ENCODE peak calls at places on chromosomes 16 and 17, in five cellular contexts. E is CD8-positive, alpha-beta T cell; F is thyroid gland; L is fibroblast of lung; S is PC-9. K is an unnamed sample.

GRCh38 chr17:6853764-6854442 is 22.4 kb upstream of the TEKT1 start:
- DNase-seq in F (peak), L (no peak), E (peak), S (no peak), K (no peak)

GRCh38 chr17:66354472-66354871 is 52.1 kb downstream of the PRKCA start:
- DNase-seq in E (no peak), L (no peak), F (no peak), S (no peak), K (no peak)

GRCh38 chr17:80103061-80103481 is 1.7 kb downstream of the GAA start:
- DNase-seq in S (no peak), L (no peak), F (no peak), E (no peak), K (no peak)

GRCh38 chr16:87849419-87850008 is 19.8 kb downstream of the SLC7A5 start:
- DNase-seq in E (no peak), F (no peak), S (no peak), L (no peak), K (no peak)

GRCh38 chr16:20906225-20906870 is 5.8 kb downstream of the LYRM1 start:
- DNase-seq in E (no peak), S (peak), L (peak), F (no peak), K (no peak)

GRCh38 chr16:77113835-77114234 is 77.2 kb upstream of the MON1B start:
- DNase-seq in S (no peak), E (no peak), L (no peak), F (no peak), K (no peak)

GRCh38 chr16:85350973-85351372 is 238.7 kb upstream of the CIBAR2 start:
- DNase-seq in L (peak), F (peak), S (peak), E (no peak), K (peak)

GRCh38 chr17:58307468-58308172 is 21.0 kb downstream of the TSPOAP1 start:
- DNase-seq in E (no peak), S (no peak), F (no peak), L (no peak), K (no peak)

GRCh38 chr16:8689686-8690085 is 15.3 kb downstream of the ABAT start:
- DNase-seq in E (no peak), L (no peak), S (no peak), F (no peak), K (no peak)

GRCh38 chr16:56420613-56421012 is 4.7 kb downstream of the AMFR start:
- DNase-seq in E (no peak), S (no peak), L (no peak), F (no peak), K (no peak)

GRCh38 chr17:82332669-82333278 is 792 bp downstream of the SECTM1 start:
- DNase-seq in L (peak), F (peak), E (no peak), S (peak), K (no peak)

GRCh38 chr17:42406602-42407288 is 16.3 kb downstream of the CAVIN1 start:
- DNase-seq in L (no peak), S (no peak), F (peak), E (no peak), K (no peak)

GRCh38 chr17:28982191-28982793 is 23.5 kb downstream of the SEZ6 start:
- DNase-seq in E (peak), S (peak), L (no peak), F (no peak), K (no peak)

GRCh38 chr17:38663125-38663751 is 11.5 kb downstream of the EPOP start:
- DNase-seq in E (no peak), F (peak), S (peak), L (peak), K (peak)

GRCh38 chr17:81090361-81091133 is 55.6 kb downstream of the BAIAP2 start:
- DNase-seq in F (peak), L (peak), S (no peak), E (no peak), K (peak)

GRCh38 chr16:14405611-14406537 is 224.2 kb downstream of the PARN start:
- DNase-seq in E (no peak), F (no peak), L (no peak), S (no peak), K (no peak)

GRCh38 chr16:57126412-57126811 is 34.0 kb downstream of the CPNE2 start:
- DNase-seq in S (no peak), F (no peak), E (no peak), L (no peak), K (no peak)

GRCh38 chr16:57185446-57185944 is 344 bp downstream of the PSME3IP1 start:
- DNase-seq in E (no peak), F (peak), S (peak), L (peak), K (no peak)

GRCh38 chr17:40352779-40353394 is 11.7 kb downstream of the GJD3 start:
- DNase-seq in L (no peak), S (peak), F (no peak), E (no peak), K (no peak)

GRCh38 chr17:47665655-47666054 is 15.9 kb downstream of the KPNB1 start:
- DNase-seq in S (no peak), F (no peak), E (no peak), L (peak), K (no peak)

GRCh38 chr16:87062569-87063442 is 254.4 kb downstream of the C16orf95 start:
- DNase-seq in F (peak), S (no peak), L (peak), E (no peak), K (peak)

GRCh38 chr17:18994626-18995025 is 9.9 kb downstream of the FAM83G start:
- DNase-seq in L (peak), F (no peak), E (no peak), S (no peak), K (no peak)

GRCh38 chr16:24721830-24722238 is 7.6 kb upstream of the TNRC6A start:
- DNase-seq in E (no peak), S (no peak), F (no peak), L (no peak), K (no peak)

GRCh38 chr17:50459756-50460155 is 8.9 kb downstream of the CHAD start:
- DNase-seq in L (no peak), E (no peak), F (no peak), S (peak), K (no peak)

GRCh38 chr16:57134982-57135381 is 42.6 kb downstream of the CPNE2 start:
- DNase-seq in L (no peak), E (peak), S (no peak), F (no peak), K (no peak)

GRCh38 chr16:23673971-23674614 is 4.6 kb upstream of the PLK1 start:
- DNase-seq in F (no peak), S (no peak), L (peak), E (no peak), K (no peak)

GRCh38 chr17:7932949-7933348 is 943 bp downstream of the CNTROB start:
- DNase-seq in E (no peak), L (peak), S (peak), F (peak), K (peak)

GRCh38 chr17:74904687-74905409 is 11.4 kb upstream of the FADS6 start:
- DNase-seq in E (no peak), S (no peak), F (no peak), L (no peak), K (no peak)

GRCh38 chr16:85303354-85303883 is 191.1 kb upstream of the CIBAR2 start:
- DNase-seq in L (no peak), F (peak), S (no peak), E (peak), K (peak)

GRCh38 chr17:64180089-64180488 is 50.1 kb upstream of the ERN1 start:
- DNase-seq in F (no peak), L (peak), S (no peak), E (no peak), K (no peak)

GRCh38 chr16:47143677-47144558 is at the start of gene NETO2:
- DNase-seq in E (peak), S (no peak), L (peak), F (peak), K (peak)

GRCh38 chr16:35751191-35751941 is 2292.0 kb downstream of the TP53TG3F start:
- DNase-seq in S (no peak), F (no peak), E (peak), L (no peak), K (no peak)

GRCh38 chr17:67836205-67836987 is 11.1 kb downstream of the BPTF start:
- DNase-seq in F (no peak), E (no peak), S (no peak), L (peak), K (no peak)

GRCh38 chr17:65593092-65593869 is 31.8 kb upstream of the AXIN2 start:
- DNase-seq in E (peak), S (no peak), L (no peak), F (no peak), K (no peak)

GRCh38 chr17:43679401-43679800 is 17.7 kb upstream of the MEOX1 start:
- DNase-seq in S (no peak), E (no peak), L (no peak), F (no peak), K (no peak)

GRCh38 chr16:84161011-84161410 is 15.9 kb downstream of the DNAAF1 start:
- DNase-seq in E (no peak), S (no peak), L (no peak), F (no peak), K (no peak)

GRCh38 chr16:64362193-64362592 is 759.7 kb downstream of the CDH11 start:
- DNase-seq in E (no peak), S (no peak), L (no peak), F (no peak), K (no peak)

GRCh38 chr16:16045879-16046278 is 96.5 kb downstream of the ABCC1 start:
- DNase-seq in L (no peak), E (no peak), S (no peak), F (no peak), K (no peak)

GRCh38 chr16:9046667-9047055 is 44.8 kb upstream of the HAPSTR1 start:
- DNase-seq in L (no peak), S (no peak), F (no peak), E (no peak), K (no peak)

GRCh38 chr17:61460796-61461585 is 8.8 kb downstream of the TBX4 start:
- DNase-seq in L (peak), E (no peak), F (no peak), S (no peak), K (no peak)

GRCh38 chr17:61462734-61463067 is 10.5 kb downstream of the TBX4 start:
- DNase-seq in S (no peak), L (no peak), E (no peak), F (no peak), K (no peak)

GRCh38 chr17:61461586-61461966 is 9.4 kb downstream of the TBX4 start:
- DNase-seq in S (no peak), E (no peak), L (no peak), F (no peak), K (no peak)

GRCh38 chr17:61463068-61463980 is 11.1 kb downstream of the TBX4 start:
- DNase-seq in S (no peak), F (no peak), L (no peak), E (no peak), K (no peak)

GRCh38 chr17:61461967-61462733 is 9.9 kb downstream of the TBX4 start:
- DNase-seq in E (no peak), F (no peak), L (no peak), S (no peak), K (no peak)
- H3K4me3 ChIP-seq in E (no peak), F (no peak), L (peak), S (no peak), K (peak)

GRCh38 chr17:22704674-22705073 is 1012.4 kb downstream of the KCNJ18 start:
- DNase-seq in F (no peak), S (no peak), E (no peak), L (no peak), K (no peak)
- H3K4me3 ChIP-seq in F (no peak), S (no peak), E (no peak), L (no peak), K (no peak)

DNA sequence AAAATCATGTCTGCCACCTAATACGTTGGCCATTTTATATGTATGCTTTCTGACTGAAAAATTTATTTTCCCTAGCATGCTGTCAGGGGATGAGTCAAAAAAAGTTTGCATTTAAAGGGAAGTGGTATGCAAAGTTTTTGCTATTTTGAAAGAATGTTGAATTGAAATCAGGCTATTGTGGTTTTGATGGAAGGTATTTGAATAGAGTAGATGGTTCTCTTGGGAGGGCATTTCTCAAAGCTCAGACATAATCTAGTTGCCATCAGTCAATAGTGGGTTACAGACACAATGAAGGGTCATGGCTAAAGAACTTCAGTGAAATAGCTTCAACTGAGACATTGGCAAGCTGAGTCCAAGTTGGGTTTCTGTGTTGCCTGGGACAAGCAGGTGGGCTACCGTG is 102.4 kb downstream of the MAP2K6 start:
- DNase-seq in L (no peak), S (no peak), E (no peak), F (no peak), K (no peak)
- H3K4me3 ChIP-seq in L (no peak), S (no peak), E (no peak), F (no peak), K (no peak)

DNA sequence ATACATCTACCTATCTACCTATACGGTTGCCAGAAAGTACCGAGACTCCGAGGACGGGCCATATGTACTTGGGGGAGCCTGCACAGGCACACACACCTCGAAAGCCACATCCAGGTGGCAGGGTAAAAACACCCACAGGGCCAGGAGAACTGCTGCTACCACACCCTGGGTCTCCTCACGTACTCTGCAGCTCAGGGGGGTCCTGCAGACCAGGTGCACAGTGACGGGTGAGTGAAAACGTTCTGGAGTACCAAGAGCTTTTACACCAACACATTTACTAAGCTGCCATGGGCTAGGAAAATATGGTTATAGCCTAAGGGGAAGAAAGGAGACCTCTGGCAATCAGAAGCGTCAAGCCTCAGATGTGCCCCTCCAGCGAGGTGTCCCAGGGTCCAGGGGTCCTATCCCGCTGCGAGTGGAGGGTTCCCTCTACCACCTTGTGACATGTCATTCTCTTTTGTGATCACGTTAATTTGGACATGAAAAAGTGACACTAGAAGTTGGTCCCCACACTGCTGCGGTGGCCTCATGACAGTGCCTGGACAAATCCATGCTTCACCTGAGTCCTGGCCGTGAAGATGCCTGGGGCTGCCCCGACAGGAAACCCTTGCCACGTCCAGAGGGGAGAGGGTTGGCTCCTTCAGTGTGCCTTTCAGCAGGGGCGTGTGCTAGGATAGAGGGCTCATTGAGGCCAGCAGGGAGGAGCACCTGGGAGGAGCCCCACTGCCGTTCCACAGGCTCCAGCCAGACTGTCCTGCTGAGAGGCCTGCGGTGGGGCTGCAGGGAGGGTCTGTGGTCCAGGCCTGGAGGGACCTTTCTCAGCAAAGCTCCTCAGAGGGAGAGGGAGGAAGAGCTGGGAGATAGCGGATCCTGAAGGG is 1.8 kb downstream of the CANT1 start:
- DNase-seq in E (no peak), L (no peak), S (no peak), F (no peak), K (no peak)
- H3K4me3 ChIP-seq in E (no peak), L (no peak), S (peak), F (no peak), K (no peak)

DNA sequence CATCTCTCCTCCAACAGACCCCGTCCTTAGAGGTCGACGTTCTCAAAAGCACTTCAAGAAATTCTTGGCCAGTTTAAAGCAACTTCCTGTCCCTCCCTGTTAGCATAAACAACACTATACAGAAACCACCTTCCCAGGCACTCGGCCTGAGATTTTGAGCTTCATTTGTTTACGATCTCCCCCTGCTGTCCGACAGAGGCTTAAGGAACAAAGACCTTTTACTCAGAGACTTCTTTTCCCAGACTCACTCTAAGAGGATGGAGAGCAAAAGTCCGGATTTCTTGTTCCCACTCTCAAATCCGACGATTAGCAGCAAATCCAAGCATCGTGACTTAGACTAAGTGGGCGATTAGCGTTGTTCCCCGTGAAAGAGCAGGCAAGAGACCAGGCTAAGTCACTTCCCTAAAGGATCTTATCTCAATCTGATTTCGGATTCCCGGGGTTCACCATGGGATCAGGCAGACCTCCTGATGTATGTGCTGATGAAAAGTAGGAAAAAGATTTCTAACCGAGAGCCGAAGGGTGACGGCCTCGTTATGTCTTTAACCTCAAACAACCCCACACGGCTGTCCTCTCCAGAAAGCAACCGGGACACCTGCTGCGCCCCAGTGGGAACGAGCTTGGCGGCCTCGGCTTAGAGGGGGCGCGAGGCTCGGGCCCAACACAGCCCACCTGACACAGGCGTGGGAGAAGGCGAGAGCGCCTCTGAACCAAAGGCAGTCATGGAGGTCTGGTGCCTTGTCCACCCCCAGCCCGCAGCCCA is 591 bp downstream of the INPP5K start:
- DNase-seq in S (peak), F (peak), E (peak), L (peak), K (peak)
- H3K4me3 ChIP-seq in S (peak), F (peak), E (peak), L (peak), K (peak)

GRCh38 chr17:44913676-44914075 is 1.6 kb downstream of the GFAP start:
- DNase-seq in F (no peak), S (no peak), L (no peak), E (no peak), K (no peak)

GRCh38 chr17:44909681-44910144 is 5.6 kb downstream of the GFAP start:
- DNase-seq in L (peak), F (no peak), S (peak), E (no peak), K (no peak)

GRCh38 chr17:44910231-44911106 is 4.8 kb downstream of the GFAP start:
- DNase-seq in L (no peak), S (peak), E (no peak), F (no peak), K (no peak)

GRCh38 chr17:44912763-44913544 is 2.3 kb downstream of the GFAP start:
- DNase-seq in L (no peak), S (no peak), E (no peak), F (no peak), K (no peak)

GRCh38 chr17:44911133-44912001 is 3.9 kb downstream of the GFAP start:
- DNase-seq in F (peak), E (peak), L (peak), S (peak), K (peak)
- H3K4me3 ChIP-seq in F (no peak), E (no peak), L (no peak), S (no peak), K (peak)

K was measured in HAP-1.